ENCODE peak calls at places on chromosomes 6 and 20, in five cellular contexts. O is DND-41; L is KBM-7; S is activated CD8-positive, alpha-beta memory T cell treated with anti-CD3 and anti-CD28 coated beads for 24 hours; N is cardiac muscle cell. W is an unnamed sample.

GRCh38 chr6:164749126-164749758 is 560.2 kb downstream of the C6orf118 start:
- DNase-seq in O (no peak), L (no peak), S (no peak), N (peak), W (no peak)

GRCh38 chr6:100160913-100161312 is 166.9 kb upstream of the MCHR2 start:
- DNase-seq in O (no peak), L (no peak), S (no peak), N (no peak), W (no peak)

GRCh38 chr6:25027221-25027916 is 91.6 kb upstream of the RIPOR2 start:
- DNase-seq in O (peak), L (no peak), S (peak), N (no peak), W (peak)

GRCh38 chr6:111024661-111025060 is 42.8 kb downstream of the RPF2 start:
- DNase-seq in O (no peak), L (no peak), S (no peak), N (peak), W (no peak)

GRCh38 chr6:70281923-70282902 is 20.7 kb downstream of the COL9A1 start:
- DNase-seq in O (no peak), L (no peak), S (no peak), N (peak), W (no peak)

GRCh38 chr6:33771342-33772113 is 17.4 kb downstream of the LEMD2 start:
- DNase-seq in O (no peak), L (peak), S (peak), N (peak), W (peak)

GRCh38 chr20:45813489-45813888 is 1.0 kb downstream of the UBE2C start:
- DNase-seq in O (no peak), L (no peak), S (no peak), N (no peak), W (no peak)

GRCh38 chr6:161257778-161258457 is 15.9 kb downstream of the AGPAT4 start:
- DNase-seq in O (no peak), L (peak), S (no peak), N (peak), W (no peak)

GRCh38 chr6:105346052-105346451 is 56.8 kb downstream of the PREP start:
- DNase-seq in O (no peak), L (no peak), S (no peak), N (peak), W (no peak)

GRCh38 chr6:5723905-5724691 is 282.6 kb downstream of the NRN1 start:
- DNase-seq in O (no peak), L (peak), S (no peak), N (no peak), W (peak)

GRCh38 chr6:13854716-13855250 is 40.4 kb upstream of the MCUR1 start:
- DNase-seq in O (no peak), L (no peak), S (peak), N (no peak), W (no peak)

GRCh38 chr6:167995731-167996151 is 1.7 kb upstream of the KIF25 start:
- DNase-seq in O (no peak), L (no peak), S (no peak), N (no peak), W (no peak)

GRCh38 chr20:32474009-32474716 is 111.0 kb downstream of the NOL4L start:
- DNase-seq in O (no peak), L (no peak), S (no peak), N (no peak), W (no peak)

GRCh38 chr20:62766716-62767115 is 29.6 kb upstream of the MRGBP start:
- DNase-seq in O (no peak), L (no peak), S (no peak), N (peak), W (no peak)

GRCh38 chr20:57957397-57958049 is 247.7 kb upstream of the PMEPA1 start:
- DNase-seq in O (no peak), L (no peak), S (no peak), N (no peak), W (no peak)

GRCh38 chr20:40682104-40683045 is 6.7 kb downstream of the MAFB start:
- DNase-seq in O (no peak), L (no peak), S (no peak), N (peak), W (no peak)

W was measured in Karpas-422.